ENCODE peak calls at places on chromosomes 4 and X, in seven cellular contexts. X, O, J, N, G, H and B are unnamed samples. For H3K4me1, the result is how much of the 10 kb centered on the place peaks cover.

GRCh38 chr4:99649778-99650177 is 7.8 kb downstream of the C4orf54 start:
- DNase-seq in X (no peak), O (no peak), J (no peak), N (no peak), G (no peak), H (no peak), B (no peak)

GRCh38 chrX:104351173-104351769 is 96.5 kb upstream of the ESX1 start:
- DNase-seq in X (no peak), O (no peak), J (no peak), N (no peak), G (no peak), H (no peak), B (no peak)

GRCh38 chr4:23938796-23939195 is 48.9 kb upstream of the PPARGC1A start:
- DNase-seq in X (no peak), O (no peak), J (no peak), N (no peak), G (no peak), H (no peak), B (no peak)

GRCh38 chrX:134929813-134930212 is 61.0 kb upstream of the SMIM10 start:
- DNase-seq in X (no peak), O (no peak), J (no peak), N (no peak), G (no peak), H (no peak), B (no peak)

GRCh38 chr4:54006755-54007154 is 57.6 kb downstream of the CHIC2 start:
- DNase-seq in X (no peak), O (no peak), J (no peak), N (no peak), G (no peak), H (no peak), B (no peak)

GRCh38 chr4:141346144-141346543 is 125.4 kb downstream of the ZNF330 start:
- DNase-seq in X (no peak), O (no peak), J (no peak), N (no peak), G (no peak), H (no peak), B (no peak)

GRCh38 chr4:16843831-16844508 is 54.5 kb downstream of the LDB2 start:
- DNase-seq in X (no peak), O (no peak), J (no peak), N (no peak), G (no peak), H (no peak), B (no peak)

GRCh38 chr4:8526363-8526855 is 53.8 kb upstream of the GPR78 start:
- DNase-seq in X (no peak), O (no peak), J (no peak), N (no peak), G (peak), H (no peak), B (no peak)

GRCh38 chrX:66553973-66554372 is 84.9 kb downstream of the EDA2R start:
- DNase-seq in X (no peak), O (no peak), J (no peak), N (no peak), G (no peak), H (no peak), B (no peak)

GRCh38 chr4:15332377-15332776 is 95.5 kb upstream of the C1QTNF7 start:
- DNase-seq in X (no peak), O (no peak), J (no peak), N (no peak), G (no peak), H (no peak), B (no peak)

GRCh38 chr4:174172274-174172673 is 111.2 kb downstream of the FBXO8 start:
- DNase-seq in X (no peak), O (no peak), J (no peak), N (no peak), G (no peak), H (no peak), B (no peak)

GRCh38 chr4:2352171-2352570 is 66.3 kb downstream of the ZFYVE28 start:
- DNase-seq in X (no peak), O (no peak), J (peak), N (peak), G (peak), H (peak), B (no peak)

GRCh38 chr4:6926681-6927478 is 17.3 kb downstream of the TBC1D14 start:
- DNase-seq in X (no peak), O (peak), J (peak), N (peak), G (no peak), H (peak), B (peak)

GRCh38 chr4:11647433-11647832 is 218.7 kb upstream of the HS3ST1 start:
- DNase-seq in X (no peak), O (no peak), J (no peak), N (no peak), G (no peak), H (peak), B (no peak)
- H3K4me1 ChIP-seq in X (under half), O (under half), J (under half), N (under half), G (under half), H (under half), B (under half)

GRCh38 chrX:19798423-19798822 is 89.0 kb downstream of the SH3KBP1 start:
- DNase-seq in X (no peak), O (no peak), J (no peak), N (no peak), G (no peak), H (no peak), B (peak)
- H3K4me1 ChIP-seq in X (under half), O (under half), J (under half), N (under half), G (under half), H (under half), B (under half)

GRCh38 chr4:41119867-41120295 is 94.5 kb downstream of the APBB2 start:
- DNase-seq in X (no peak), O (no peak), J (peak), N (no peak), G (no peak), H (no peak), B (no peak)

GRCh38 chr4:41120297-41121217 is 93.8 kb downstream of the APBB2 start:
- DNase-seq in X (no peak), O (peak), J (peak), N (peak), G (peak), H (no peak), B (no peak)

GRCh38 chr4:41122775-41123174 is 91.6 kb downstream of the APBB2 start:
- DNase-seq in X (no peak), O (no peak), J (no peak), N (no peak), G (no peak), H (peak), B (no peak)

GRCh38 chr4:41122309-41122708 is 92.0 kb downstream of the APBB2 start:
- DNase-seq in X (no peak), O (no peak), J (no peak), N (no peak), G (no peak), H (no peak), B (no peak)

DNA sequence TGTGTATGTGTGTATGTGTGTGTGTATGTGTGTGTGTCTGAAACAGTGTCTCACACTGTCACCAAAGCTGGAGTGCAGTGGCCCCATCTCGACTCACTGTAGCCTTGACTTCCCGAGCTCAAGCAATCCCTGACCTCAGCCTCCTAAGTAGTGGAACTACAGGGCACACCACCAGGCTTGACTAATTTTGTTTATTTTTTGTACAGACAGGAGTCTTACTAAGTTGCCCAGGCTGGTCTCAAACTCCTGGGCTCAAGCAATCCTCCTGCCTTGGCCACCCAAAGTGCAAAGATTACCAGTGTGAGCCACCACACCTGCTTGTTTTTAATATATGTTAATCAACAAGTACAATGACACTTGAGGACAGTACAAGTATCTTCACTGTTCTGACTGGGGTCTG is 92.4 kb downstream of the APBB2 start:
- DNase-seq in X (no peak), O (no peak), J (no peak), N (no peak), G (no peak), H (no peak), B (no peak)
- H3K4me1 ChIP-seq in X (under half), O (half or more), J (half or more), N (under half), G (half or more), H (under half), B (under half)

GRCh38 chr4:137226221-137226620 is 306.1 kb downstream of the PCDH18 start:
- DNase-seq in X (no peak), O (no peak), J (no peak), N (no peak), G (no peak), H (no peak), B (no peak)
- H3K4me1 ChIP-seq in X (under half), O (under half), J (under half), N (under half), G (under half), H (under half), B (under half)